ENCODE peak calls at places on chromosome 1, in eight cellular contexts. B is kidney glomerular epithelial cell; E is DMS 273 treated with DMSO at 0.1 percent for 48 hours; F is effector memory CD4-positive, alpha-beta T cell; J is EL; T is upper lobe of right lung; D is ecto neural progenitor cell; O is neural crest cell. Q is an unnamed sample.

GRCh38 chr1:1291023-1291528 is 10.8 kb downstream of the SCNN1D start:
- DNase-seq in J (no peak), D (no peak), B (peak; percentile 19), E (no peak), O (no peak), T (no peak), F (no peak), Q (no peak)

GRCh38 chr1:213231795-213232231 is 180.8 kb downstream of the RPS6KC1 start:
- DNase-seq in T (no peak), B (peak; percentile 16), O (no peak), J (peak; percentile 79), F (no peak), D (peak; percentile 53), E (no peak), Q (no peak)

GRCh38 chr1:178768423-178768822 is 43.4 kb downstream of the RALGPS2 start:
- DNase-seq in J (peak; percentile 34), D (peak; percentile 47), E (peak; percentile 7), O (no peak), B (no peak), F (no peak), T (no peak), Q (no peak)

GRCh38 chr1:14553711-14554110 is 44.8 kb upstream of the KAZN start:
- DNase-seq in T (no peak), D (no peak), J (no peak), F (no peak), B (peak; percentile 98), O (no peak), E (no peak), Q (no peak)

GRCh38 chr1:41641483-41641829 is 157.0 kb upstream of the EDN2 start:
- DNase-seq in O (no peak), F (no peak), B (no peak), J (no peak), E (no peak), D (no peak), T (peak; percentile 15), Q (no peak)

GRCh38 chr1:193850745-193851144 is 664.3 kb upstream of the B3GALT2 start:
- DNase-seq in T (no peak), F (no peak), B (no peak), J (no peak), O (no peak), E (no peak), D (no peak), Q (no peak)

GRCh38 chr1:91621360-91621759 is 120.7 kb downstream of the CDC7 start:
- DNase-seq in B (no peak), O (no peak), F (no peak), T (no peak), D (no peak), J (no peak), E (no peak), Q (no peak)

GRCh38 chr1:241734533-241734932 is 82.5 kb downstream of the WDR64 start:
- DNase-seq in B (no peak), D (no peak), E (no peak), J (no peak), O (no peak), F (no peak), T (no peak), Q (no peak)

GRCh38 chr1:248699099-248699498 is 3.5 kb downstream of the OR14I1 start:
- DNase-seq in F (no peak), O (no peak), D (no peak), J (no peak), T (no peak), B (no peak), E (no peak), Q (no peak)

GRCh38 chr1:167899253-167899681 is 14.7 kb downstream of the ADCY10 start:
- DNase-seq in B (no peak), O (no peak), E (no peak), F (no peak), D (no peak), T (no peak), J (no peak), Q (no peak)

GRCh38 chr1:98991127-98992003 is 13.3 kb downstream of the PLPPR5 start:
- DNase-seq in J (peak; percentile 81), T (no peak), F (no peak), E (no peak), O (no peak), D (no peak), B (peak; percentile 93), Q (no peak)

GRCh38 chr1:44266400-44267344 is 53.4 kb downstream of the DMAP1 start:
- DNase-seq in F (no peak), T (no peak), D (no peak), B (no peak), J (no peak), E (no peak), O (no peak), Q (no peak)

Q was measured in T47D.